ENCODE peak calls at places on chromosomes 3 and 15, in four cellular contexts. S is HFF-Myc, Q is HFFc6, L is endothelial cell of umbilical vein. D is an unnamed sample.
A peak's percentile ranks its signal among the peaks of the same experiment; 100 is the strongest.

GRCh38 chr3:183895296-183895695 is 10.6 kb upstream of the PARL start:
- DNase-seq in Q (peak; percentile 43), S (no peak), L (peak; percentile 43), D (no peak)

GRCh38 chr3:35664460-35664919 is 25.2 kb downstream of the ARPP21 start:
- DNase-seq in Q (no peak), L (peak; percentile 86), S (no peak), D (no peak)

GRCh38 chr3:10725846-10726245 is 90.2 kb upstream of the SLC6A11 start:
- DNase-seq in S (no peak), L (no peak), Q (no peak), D (no peak)

GRCh38 chr3:162525791-162526190 is 1029.2 kb downstream of the OTOL1 start:
- DNase-seq in L (no peak), S (no peak), Q (no peak), D (no peak)

GRCh38 chr3:54533856-54534255 is 394.0 kb downstream of the LRTM1 start:
- DNase-seq in Q (no peak), S (no peak), L (no peak), D (no peak)

GRCh38 chr15:62770111-62770660 is 272.4 kb upstream of the TPM1 start:
- DNase-seq in Q (no peak), L (no peak), S (no peak), D (no peak)

GRCh38 chr15:88476635-88477038 is 9.1 kb downstream of the MRPS11 start:
- DNase-seq in Q (peak; percentile 49), L (peak; percentile 41), S (no peak), D (no peak)

GRCh38 chr15:75129788-75130187 is 71.9 kb upstream of the C15orf39 start:
- DNase-seq in Q (no peak), S (no peak), L (no peak), D (no peak)

GRCh38 chr15:60798821-60799220 is 319.9 kb upstream of the ICE2 start:
- DNase-seq in Q (peak; percentile 49), S (no peak), L (no peak), D (no peak)

GRCh38 chr3:168539909-168540308 is 444.2 kb upstream of the GOLIM4 start:
- DNase-seq in Q (no peak), L (no peak), S (no peak), D (no peak)

GRCh38 chr3:113275876-113276580 is 64.7 kb downstream of the BOC start:
- DNase-seq in Q (peak; percentile 1), L (peak; percentile 2), S (peak; percentile 22), D (no peak)

GRCh38 chr3:27713066-27713400 is 9.1 kb downstream of the EOMES start:
- DNase-seq in S (no peak), L (no peak), Q (no peak), D (no peak)

GRCh38 chr3:146817705-146818104 is 212.6 kb upstream of the PLSCR5 start:
- DNase-seq in Q (peak; percentile 53), L (peak; percentile 43), S (no peak), D (no peak)

GRCh38 chr15:69304176-69304533 is 5.4 kb downstream of the PAQR5 start:
- DNase-seq in Q (peak; percentile 82), S (no peak), L (no peak), D (no peak)

GRCh38 chr3:152385761-152386160 is 117.0 kb downstream of the MBNL1 start:
- DNase-seq in L (no peak), S (peak; percentile 31), Q (peak; percentile 83), D (no peak)

GRCh38 chr3:176690470-176690869 is 506.8 kb downstream of the TBL1XR1 start:
- DNase-seq in L (no peak), Q (no peak), S (no peak), D (no peak)

GRCh38 chr3:120364821-120365220 is 15.7 kb upstream of the LRRC58 start:
- DNase-seq in L (no peak), Q (peak; percentile 33), S (no peak), D (no peak)

GRCh38 chr15:63599401-63600000 is 2.3 kb downstream of the FBXL22 start:
- DNase-seq in L (peak; percentile 58), S (no peak), Q (no peak), D (no peak)

GRCh38 chr3:187150599-187150998 is 11.3 kb upstream of the RPL39L start:
- DNase-seq in L (peak; percentile 16), Q (no peak), S (no peak), D (no peak)

GRCh38 chr3:101038393-101038792 is 45.2 kb upstream of the ABI3BP start:
- DNase-seq in L (no peak), S (no peak), Q (peak; percentile 25), D (no peak)

GRCh38 chr3:134354612-134355275 is 19.5 kb downstream of the AMOTL2 start:
- DNase-seq in Q (peak; percentile 39), L (peak; percentile 14), S (no peak), D (no peak)

GRCh38 chr15:85412956-85413854 is 32.8 kb downstream of the AKAP13 start:
- DNase-seq in Q (peak; percentile 78), S (peak; percentile 77), L (peak; percentile 98), D (no peak)

GRCh38 chr15:85414991-85415390 is 34.6 kb downstream of the AKAP13 start:
- DNase-seq in L (no peak), S (no peak), Q (no peak), D (no peak)

GRCh38 chr15:85415779-85416178 is 35.4 kb downstream of the AKAP13 start:
- DNase-seq in L (no peak), Q (no peak), S (no peak), D (no peak)

GRCh38 chr15:85414037-85414436 is 33.6 kb downstream of the AKAP13 start:
- DNase-seq in S (no peak), Q (no peak), L (peak; percentile 29), D (no peak)

GRCh38 chr15:85414495-85414894 is 34.1 kb downstream of the AKAP13 start:
- DNase-seq in Q (no peak), L (peak; percentile 66), S (no peak), D (no peak)
- TF ChIP-seq CTCF in Q (peak; percentile 46), L (no peak), S (no peak), D (no peak)

GRCh38 chr3:132730891-132731580 is 8.8 kb upstream of the NPHP3 start:
- DNase-seq in Q (peak; percentile 40), S (no peak), L (peak; percentile 61), D (no peak)
- TF ChIP-seq CTCF in Q (peak; percentile 67), S (peak; percentile 39), L (peak; percentile 40), D (peak; percentile 74)

GRCh38 chr15:57752426-57752825 is 45.9 kb downstream of the POLR2M start:
- DNase-seq in L (no peak), Q (no peak), S (no peak), D (no peak)
- TF ChIP-seq CTCF in L (no peak), Q (peak; percentile 41), S (peak; percentile 2), D (peak; percentile 24)

DNA sequence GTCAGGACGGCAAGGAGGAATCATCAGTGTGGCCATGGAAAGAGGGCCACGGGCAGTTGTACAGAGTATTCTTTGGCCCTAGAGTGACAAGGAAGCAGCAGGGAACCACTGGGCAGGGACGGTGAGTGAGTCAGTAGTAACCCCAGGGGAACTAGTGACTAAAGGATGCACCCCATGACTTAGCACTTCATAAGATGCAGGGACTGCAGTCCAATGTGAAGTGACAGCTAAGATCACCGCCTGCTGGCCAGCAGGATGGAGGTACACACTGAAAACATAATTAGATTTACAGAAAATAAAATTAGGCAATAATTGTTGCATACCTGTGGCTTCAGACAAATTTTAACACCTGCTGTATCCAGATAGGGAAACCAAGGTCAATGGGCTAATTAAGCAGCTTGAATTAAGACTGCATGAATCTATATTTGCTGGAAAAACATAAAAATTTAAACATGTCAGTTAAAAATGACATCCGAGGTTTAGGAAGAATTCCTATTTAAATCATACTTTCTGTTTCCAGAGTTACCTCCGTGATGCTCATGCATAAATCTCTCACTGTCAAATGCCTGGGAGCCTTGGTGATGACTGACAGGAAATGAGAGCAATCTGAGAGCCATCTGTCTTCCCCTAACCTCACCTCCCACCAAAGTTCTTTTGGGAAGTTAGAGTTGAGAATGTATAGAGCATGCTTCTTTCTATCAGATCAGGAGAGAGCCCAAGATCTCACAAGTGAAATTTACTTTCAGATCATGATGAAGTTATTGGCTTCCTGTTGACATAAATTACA is 56.5 kb downstream of the DCLK3 start:
- DNase-seq in L (no peak), S (peak; percentile 29), Q (peak; percentile 88), D (no peak)
- TF ChIP-seq CTCF in L (no peak), S (peak; percentile 36), Q (peak; percentile 78), D (peak; percentile 38)

GRCh38 chr3:124582621-124583437 is 147.4 kb upstream of the UMPS start:
- DNase-seq in L (no peak), S (no peak), Q (no peak), D (no peak)

GRCh38 chr3:124587053-124587408 is 143.2 kb upstream of the UMPS start:
- DNase-seq in S (no peak), L (no peak), Q (no peak), D (no peak)

GRCh38 chr3:124586126-124587052 is 143.9 kb upstream of the UMPS start:
- DNase-seq in Q (no peak), S (no peak), L (no peak), D (no peak)

GRCh38 chr3:124584245-124584551 is 146.1 kb upstream of the UMPS start:
- DNase-seq in L (no peak), S (no peak), Q (no peak), D (no peak)

GRCh38 chr3:124584552-124585391 is 145.5 kb upstream of the UMPS start:
- DNase-seq in L (peak; percentile 55), Q (no peak), S (no peak), D (peak; percentile 73)
- TF ChIP-seq CTCF in L (no peak), Q (no peak), S (no peak), D (no peak)